ENCODE peak calls at places on chromosome 10, in nine cellular contexts. Y, H, L, Q, S, U, T, P and Z are unnamed samples.
A peak's percentile ranks its signal among the peaks of the same experiment; 100 is the strongest.

GRCh38 chr10:111732116-111732785 is 451.3 kb downstream of the GPAM start:
- DNase-seq in Y (no peak), H (no peak), L (no peak), Q (no peak), S (no peak), U (no peak), T (no peak), P (no peak), Z (no peak)

GRCh38 chr10:118500477-118501104 is 94.9 kb downstream of the PRLHR start:
- DNase-seq in Y (no peak), H (no peak), L (no peak), Q (no peak), S (no peak), U (no peak), T (no peak), P (no peak), Z (no peak)

GRCh38 chr10:78371118-78371517 is 337.5 kb downstream of the RPS24 start:
- DNase-seq in Y (no peak), H (no peak), L (no peak), Q (peak; percentile 37), S (peak; percentile 53), U (no peak), T (no peak), P (peak; percentile 71), Z (no peak)

GRCh38 chr10:3452683-3453388 is 280.3 kb upstream of the PITRM1 start:
- DNase-seq in Y (no peak), H (no peak), L (peak; percentile 88), Q (peak; percentile 91), S (no peak), U (no peak), T (no peak), P (no peak), Z (no peak)

GRCh38 chr10:113519616-113520015 is 33.2 kb upstream of the HABP2 start:
- DNase-seq in Y (no peak), H (no peak), L (no peak), Q (no peak), S (no peak), U (no peak), T (no peak), P (peak; percentile 47), Z (no peak)

GRCh38 chr10:55283041-55283440 is 482.0 kb upstream of the PCDH15 start:
- DNase-seq in Y (no peak), H (no peak), L (peak; percentile 38), Q (peak; percentile 26), S (no peak), U (no peak), T (no peak), P (no peak), Z (no peak)

GRCh38 chr10:118584181-118584954 is 11.1 kb downstream of the PRLHR start:
- DNase-seq in Y (no peak), H (peak; percentile 4), L (peak; percentile 95), Q (peak; percentile 74), S (no peak), U (no peak), T (no peak), P (no peak), Z (no peak)

GRCh38 chr10:93629636-93630291 is 17.4 kb downstream of the PDE6C start:
- DNase-seq in Y (no peak), H (no peak), L (no peak), Q (no peak), S (no peak), U (no peak), T (no peak), P (no peak), Z (no peak)

GRCh38 chr10:8380833-8381491 is 326.5 kb downstream of the GATA3 start:
- DNase-seq in Y (no peak), H (no peak), L (no peak), Q (no peak), S (no peak), U (no peak), T (no peak), P (no peak), Z (no peak)

GRCh38 chr10:8374334-8374733 is 319.8 kb downstream of the GATA3 start:
- DNase-seq in Y (no peak), H (no peak), L (no peak), Q (no peak), S (no peak), U (no peak), T (no peak), P (no peak), Z (no peak)

GRCh38 chr10:8375137-8375536 is 320.6 kb downstream of the GATA3 start:
- DNase-seq in Y (no peak), H (no peak), L (no peak), Q (no peak), S (no peak), U (no peak), T (no peak), P (no peak), Z (no peak)

GRCh38 chr10:8379906-8380832 is 325.7 kb downstream of the GATA3 start:
- DNase-seq in Y (no peak), H (no peak), L (no peak), Q (no peak), S (no peak), U (no peak), T (no peak), P (no peak), Z (no peak)

GRCh38 chr10:8378198-8378983 is 323.9 kb downstream of the GATA3 start:
- DNase-seq in Y (no peak), H (no peak), L (no peak), Q (no peak), S (no peak), U (no peak), T (no peak), P (no peak), Z (no peak)
- H3K4me3 ChIP-seq in Y (no peak overlapping the region), H (no peak overlapping the region), L (no peak overlapping the region), Q (no peak overlapping the region), S (no peak overlapping the region), U (no peak overlapping the region), T (no peak overlapping the region), P (no peak overlapping the region), Z (no peak overlapping the region)

GRCh38 chr10:122999347-122999746 is 9.2 kb downstream of the IKZF5 start:
- DNase-seq in Y (no peak), H (no peak), L (no peak), Q (no peak), S (no peak), U (no peak), T (no peak), P (no peak), Z (no peak)

GRCh38 chr10:123000155-123000554 is 8.4 kb downstream of the IKZF5 start:
- DNase-seq in Y (no peak), H (no peak), L (no peak), Q (no peak), S (no peak), U (no peak), T (no peak), P (no peak), Z (no peak)

GRCh38 chr10:122998360-122998917 is 10.2 kb downstream of the IKZF5 start:
- DNase-seq in Y (no peak), H (no peak), L (no peak), Q (no peak), S (no peak), U (no peak), T (no peak), P (no peak), Z (no peak)

GRCh38 chr10:122998934-122999333 is 9.7 kb downstream of the IKZF5 start:
- DNase-seq in Y (no peak), H (no peak), L (no peak), Q (no peak), S (no peak), U (no peak), T (no peak), P (no peak), Z (no peak)

GRCh38 chr10:122997864-122998263 is 10.7 kb downstream of the IKZF5 start:
- DNase-seq in Y (no peak), H (no peak), L (no peak), Q (no peak), S (no peak), U (no peak), T (no peak), P (no peak), Z (no peak)
- H3K4me3 ChIP-seq in Y (no peak overlapping the region), H (no peak overlapping the region), L (no peak overlapping the region), Q (no peak overlapping the region), S (no peak overlapping the region), U (no peak overlapping the region), T (no peak overlapping the region), P (no peak overlapping the region), Z (no peak overlapping the region)

GRCh38 chr10:62082729-62083412 is 181.4 kb downstream of the ARID5B start:
- DNase-seq in Y (no peak), H (no peak), L (peak; percentile 64), Q (peak; percentile 75), S (no peak), U (no peak), T (no peak), P (no peak), Z (peak; percentile 38)

GRCh38 chr10:62080905-62081304 is 179.4 kb downstream of the ARID5B start:
- DNase-seq in Y (no peak), H (no peak), L (no peak), Q (no peak), S (no peak), U (no peak), T (no peak), P (no peak), Z (no peak)

GRCh38 chr10:62083413-62083794 is 181.9 kb downstream of the ARID5B start:
- DNase-seq in Y (no peak), H (no peak), L (peak; percentile 64), Q (peak; percentile 52), S (no peak), U (no peak), T (no peak), P (no peak), Z (no peak)

GRCh38 chr10:62081322-62081945 is 179.9 kb downstream of the ARID5B start:
- DNase-seq in Y (no peak), H (no peak), L (peak; percentile 59), Q (peak; percentile 26), S (no peak), U (no peak), T (no peak), P (no peak), Z (no peak)

DNA sequence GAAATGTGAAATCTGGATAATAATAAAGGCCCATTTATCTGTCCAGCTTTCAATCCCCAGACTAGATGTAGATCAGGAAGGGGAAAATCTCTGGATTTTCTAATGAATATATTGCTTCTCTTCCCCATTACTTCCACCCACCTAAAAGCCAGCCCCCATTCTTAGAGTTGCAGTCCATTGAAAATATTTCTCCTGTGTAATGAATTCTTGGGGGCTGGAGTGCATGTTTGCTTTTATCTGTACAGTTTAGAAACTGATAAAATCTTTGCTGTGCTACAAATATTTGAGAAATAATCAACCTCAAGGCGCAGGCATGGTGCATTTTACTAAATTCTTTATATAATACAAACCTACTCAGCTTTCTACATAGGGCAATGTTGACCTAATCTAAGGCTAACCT is 180.8 kb downstream of the ARID5B start:
- DNase-seq in Y (no peak), H (no peak), L (no peak), Q (peak; percentile 33), S (no peak), U (no peak), T (no peak), P (no peak), Z (no peak)
- H3K4me3 ChIP-seq in Y (peak overlapping the region; percentile 29), H (no peak overlapping the region), L (peak overlapping the region; percentile 1), Q (no peak overlapping the region), S (no peak overlapping the region), U (no peak overlapping the region), T (no peak overlapping the region), P (no peak overlapping the region), Z (no peak overlapping the region)

GRCh38 chr10:70604106-70604505 is 1.6 kb upstream of the PRF1 start:
- DNase-seq in Y (no peak), H (no peak), L (no peak), Q (no peak), S (no peak), U (no peak), T (no peak), P (no peak), Z (no peak)

GRCh38 chr10:70601775-70602174 is 766 bp downstream of the PRF1 start:
- DNase-seq in Y (no peak), H (no peak), L (no peak), Q (no peak), S (no peak), U (no peak), T (no peak), P (no peak), Z (no peak)

GRCh38 chr10:70603439-70603778 is 868 bp upstream of the PRF1 start:
- DNase-seq in Y (no peak), H (no peak), L (no peak), Q (no peak), S (no peak), U (no peak), T (no peak), P (no peak), Z (peak; percentile 61)

GRCh38 chr10:70600512-70601395 is 1.8 kb downstream of the PRF1 start:
- DNase-seq in Y (no peak), H (no peak), L (no peak), Q (no peak), S (no peak), U (no peak), T (no peak), P (no peak), Z (no peak)

DNA sequence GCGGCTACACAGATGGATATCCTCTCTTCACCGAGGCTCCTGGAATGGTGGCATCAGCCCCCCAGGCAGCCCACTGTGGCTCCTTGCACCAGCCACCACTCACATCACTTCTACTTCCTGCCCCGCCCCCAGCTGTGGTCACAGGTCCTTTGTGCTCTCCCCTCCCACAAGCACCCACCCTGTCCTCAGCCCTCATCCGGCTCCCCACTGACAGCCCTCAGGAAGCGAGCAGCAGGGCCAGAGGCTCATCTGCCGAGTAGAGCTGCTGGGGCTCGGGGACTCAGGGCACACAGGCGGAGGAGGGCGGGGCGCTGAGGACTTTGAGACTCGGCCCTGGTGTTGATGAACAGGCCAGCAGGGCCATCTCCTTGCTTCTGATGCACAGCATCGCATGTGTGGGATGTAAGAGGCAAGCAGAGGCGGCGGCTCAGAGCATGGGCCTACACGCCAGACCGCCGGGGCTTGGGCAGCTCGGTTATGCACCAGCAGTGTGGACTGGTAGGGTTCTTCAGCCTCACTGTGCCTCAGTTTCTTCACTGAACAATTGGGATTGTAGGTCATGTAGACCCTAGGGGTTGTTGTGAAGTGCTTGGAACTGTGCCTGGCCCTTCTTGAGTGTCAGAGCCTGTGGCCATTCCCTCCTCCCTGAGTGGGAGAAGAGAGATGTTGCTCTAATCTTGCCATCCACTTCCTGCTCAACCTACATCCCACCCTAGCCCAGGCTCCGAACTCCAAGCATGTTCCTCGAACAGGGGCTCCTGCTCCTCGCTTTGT is at the start of gene PRF1:
- DNase-seq in Y (no peak), H (no peak), L (no peak), Q (no peak), S (no peak), U (peak; percentile 73), T (no peak), P (no peak), Z (peak; percentile 82)
- H3K4me3 ChIP-seq in Y (no peak within 1 kb of the TSS), H (no peak within 1 kb of the TSS), L (no peak within 1 kb of the TSS), Q (no peak within 1 kb of the TSS), S (no peak within 1 kb of the TSS), U (peak within 1 kb of the TSS; percentile 37), T (no peak within 1 kb of the TSS), P (no peak within 1 kb of the TSS), Z (peak within 1 kb of the TSS; percentile 71)